ENCODE peak calls at places on chromosomes 1 and 21, in nine cellular contexts. One of them, this sample, is unnamed.

GRCh38 chr1:27773732-27774445 is 870 bp downstream of the STX12 start:
- DNase-seq in right lobe of liver: no peak
- DNase-seq in activated CD4-positive, alpha-beta T cell treated with anti-CD3 and anti-CD28 coated beads for 36 hours: no peak
- DNase-seq in left lung: no peak
- DNase-seq in T-helper 1 cell: no peak
- DNase-seq in NCI-H1436: no peak
- DNase-seq in Right ventricle myocardium inferior: no peak
- DNase-seq in HT1080: peak
- DNase-seq in stimulated activated CD4-positive, alpha-beta T cell treated with anti-CD3 and anti-CD28 coated beads, Interleukin-1b, Interleukin-23, amount 100 ng/mL, for 1 hour: no peak
- DNase-seq in this sample: no peak

GRCh38 chr1:224287714-224288113 is 42.3 kb downstream of the NVL start:
- DNase-seq in Right ventricle myocardium inferior: no peak
- DNase-seq in stimulated activated CD4-positive, alpha-beta T cell treated with anti-CD3 and anti-CD28 coated beads, Interleukin-1b, Interleukin-23, amount 100 ng/mL, for 1 hour: no peak
- DNase-seq in right lobe of liver: no peak
- DNase-seq in NCI-H1436: peak
- DNase-seq in activated CD4-positive, alpha-beta T cell treated with anti-CD3 and anti-CD28 coated beads for 36 hours: no peak
- DNase-seq in HT1080: no peak
- DNase-seq in T-helper 1 cell: no peak
- DNase-seq in left lung: no peak
- DNase-seq in this sample: no peak

GRCh38 chr1:116122955-116123757 is 12.0 kb downstream of the MAB21L3 start:
- DNase-seq in NCI-H1436: no peak
- DNase-seq in activated CD4-positive, alpha-beta T cell treated with anti-CD3 and anti-CD28 coated beads for 36 hours: no peak
- DNase-seq in HT1080: peak
- DNase-seq in T-helper 1 cell: no peak
- DNase-seq in Right ventricle myocardium inferior: no peak
- DNase-seq in stimulated activated CD4-positive, alpha-beta T cell treated with anti-CD3 and anti-CD28 coated beads, Interleukin-1b, Interleukin-23, amount 100 ng/mL, for 1 hour: no peak
- DNase-seq in left lung: peak
- DNase-seq in right lobe of liver: peak
- DNase-seq in this sample: no peak

GRCh38 chr1:23555949-23556640 is 3.2 kb downstream of the ID3 start:
- DNase-seq in right lobe of liver: no peak
- DNase-seq in Right ventricle myocardium inferior: no peak
- DNase-seq in stimulated activated CD4-positive, alpha-beta T cell treated with anti-CD3 and anti-CD28 coated beads, Interleukin-1b, Interleukin-23, amount 100 ng/mL, for 1 hour: no peak
- DNase-seq in NCI-H1436: no peak
- DNase-seq in left lung: no peak
- DNase-seq in T-helper 1 cell: no peak
- DNase-seq in activated CD4-positive, alpha-beta T cell treated with anti-CD3 and anti-CD28 coated beads for 36 hours: no peak
- DNase-seq in HT1080: peak
- DNase-seq in this sample: no peak

GRCh38 chr1:229554886-229555621 is 3.5 kb downstream of the ABCB10 start:
- DNase-seq in T-helper 1 cell: no peak
- DNase-seq in HT1080: no peak
- DNase-seq in NCI-H1436: no peak
- DNase-seq in right lobe of liver: no peak
- DNase-seq in stimulated activated CD4-positive, alpha-beta T cell treated with anti-CD3 and anti-CD28 coated beads, Interleukin-1b, Interleukin-23, amount 100 ng/mL, for 1 hour: no peak
- DNase-seq in Right ventricle myocardium inferior: no peak
- DNase-seq in left lung: no peak
- DNase-seq in activated CD4-positive, alpha-beta T cell treated with anti-CD3 and anti-CD28 coated beads for 36 hours: no peak
- DNase-seq in this sample: no peak

GRCh38 chr1:76254165-76255043 is 179.9 kb downstream of the ST6GALNAC3 start:
- DNase-seq in stimulated activated CD4-positive, alpha-beta T cell treated with anti-CD3 and anti-CD28 coated beads, Interleukin-1b, Interleukin-23, amount 100 ng/mL, for 1 hour: no peak
- DNase-seq in Right ventricle myocardium inferior: no peak
- DNase-seq in activated CD4-positive, alpha-beta T cell treated with anti-CD3 and anti-CD28 coated beads for 36 hours: peak
- DNase-seq in right lobe of liver: no peak
- DNase-seq in left lung: no peak
- DNase-seq in NCI-H1436: peak
- DNase-seq in HT1080: no peak
- DNase-seq in T-helper 1 cell: no peak
- DNase-seq in this sample: peak

GRCh38 chr1:37817481-37817880 is 9.5 kb upstream of the YRDC start:
- DNase-seq in left lung: no peak
- DNase-seq in right lobe of liver: peak
- DNase-seq in NCI-H1436: no peak
- DNase-seq in stimulated activated CD4-positive, alpha-beta T cell treated with anti-CD3 and anti-CD28 coated beads, Interleukin-1b, Interleukin-23, amount 100 ng/mL, for 1 hour: no peak
- DNase-seq in T-helper 1 cell: no peak
- DNase-seq in Right ventricle myocardium inferior: no peak
- DNase-seq in HT1080: no peak
- DNase-seq in activated CD4-positive, alpha-beta T cell treated with anti-CD3 and anti-CD28 coated beads for 36 hours: no peak
- DNase-seq in this sample: no peak

GRCh38 chr1:58152709-58153108 is 393.8 kb downstream of the OMA1 start:
- DNase-seq in stimulated activated CD4-positive, alpha-beta T cell treated with anti-CD3 and anti-CD28 coated beads, Interleukin-1b, Interleukin-23, amount 100 ng/mL, for 1 hour: no peak
- DNase-seq in T-helper 1 cell: no peak
- DNase-seq in HT1080: no peak
- DNase-seq in left lung: no peak
- DNase-seq in activated CD4-positive, alpha-beta T cell treated with anti-CD3 and anti-CD28 coated beads for 36 hours: no peak
- DNase-seq in right lobe of liver: no peak
- DNase-seq in Right ventricle myocardium inferior: no peak
- DNase-seq in NCI-H1436: no peak
- DNase-seq in this sample: no peak

GRCh38 chr1:30707412-30708360 is 15.7 kb downstream of the MATN1 start:
- DNase-seq in left lung: peak
- DNase-seq in NCI-H1436: peak
- DNase-seq in right lobe of liver: peak
- DNase-seq in T-helper 1 cell: peak
- DNase-seq in HT1080: peak
- DNase-seq in Right ventricle myocardium inferior: no peak
- DNase-seq in activated CD4-positive, alpha-beta T cell treated with anti-CD3 and anti-CD28 coated beads for 36 hours: peak
- DNase-seq in stimulated activated CD4-positive, alpha-beta T cell treated with anti-CD3 and anti-CD28 coated beads, Interleukin-1b, Interleukin-23, amount 100 ng/mL, for 1 hour: peak
- DNase-seq in this sample: peak

GRCh38 chr1:225427249-225428065 is at the start of gene LBR:
- DNase-seq in left lung: no peak
- DNase-seq in stimulated activated CD4-positive, alpha-beta T cell treated with anti-CD3 and anti-CD28 coated beads, Interleukin-1b, Interleukin-23, amount 100 ng/mL, for 1 hour: no peak
- DNase-seq in HT1080: no peak
- DNase-seq in Right ventricle myocardium inferior: peak
- DNase-seq in T-helper 1 cell: peak
- DNase-seq in NCI-H1436: no peak
- DNase-seq in activated CD4-positive, alpha-beta T cell treated with anti-CD3 and anti-CD28 coated beads for 36 hours: peak
- DNase-seq in right lobe of liver: peak
- DNase-seq in this sample: no peak

GRCh38 chr1:119805247-119805646 is 6.0 kb downstream of the REG4 start:
- DNase-seq in left lung: no peak
- DNase-seq in HT1080: no peak
- DNase-seq in Right ventricle myocardium inferior: no peak
- DNase-seq in right lobe of liver: no peak
- DNase-seq in T-helper 1 cell: no peak
- DNase-seq in activated CD4-positive, alpha-beta T cell treated with anti-CD3 and anti-CD28 coated beads for 36 hours: no peak
- DNase-seq in NCI-H1436: no peak
- DNase-seq in stimulated activated CD4-positive, alpha-beta T cell treated with anti-CD3 and anti-CD28 coated beads, Interleukin-1b, Interleukin-23, amount 100 ng/mL, for 1 hour: no peak
- DNase-seq in this sample: no peak

GRCh38 chr21:39676054-39676771 is 63.5 kb downstream of the B3GALT5 start:
- DNase-seq in activated CD4-positive, alpha-beta T cell treated with anti-CD3 and anti-CD28 coated beads for 36 hours: no peak
- DNase-seq in HT1080: no peak
- DNase-seq in right lobe of liver: no peak
- DNase-seq in left lung: no peak
- DNase-seq in NCI-H1436: peak
- DNase-seq in Right ventricle myocardium inferior: no peak
- DNase-seq in T-helper 1 cell: no peak
- DNase-seq in stimulated activated CD4-positive, alpha-beta T cell treated with anti-CD3 and anti-CD28 coated beads, Interleukin-1b, Interleukin-23, amount 100 ng/mL, for 1 hour: no peak
- DNase-seq in this sample: peak

GRCh38 chr1:58844176-58844575 is 60.3 kb upstream of the JUN start:
- DNase-seq in T-helper 1 cell: no peak
- DNase-seq in stimulated activated CD4-positive, alpha-beta T cell treated with anti-CD3 and anti-CD28 coated beads, Interleukin-1b, Interleukin-23, amount 100 ng/mL, for 1 hour: no peak
- DNase-seq in activated CD4-positive, alpha-beta T cell treated with anti-CD3 and anti-CD28 coated beads for 36 hours: no peak
- DNase-seq in right lobe of liver: no peak
- DNase-seq in Right ventricle myocardium inferior: no peak
- DNase-seq in NCI-H1436: no peak
- DNase-seq in left lung: no peak
- DNase-seq in HT1080: no peak
- DNase-seq in this sample: no peak

GRCh38 chr1:154784924-154785531 is 85.1 kb downstream of the KCNN3 start:
- DNase-seq in NCI-H1436: no peak
- DNase-seq in right lobe of liver: peak
- DNase-seq in activated CD4-positive, alpha-beta T cell treated with anti-CD3 and anti-CD28 coated beads for 36 hours: peak
- DNase-seq in Right ventricle myocardium inferior: no peak
- DNase-seq in left lung: no peak
- DNase-seq in stimulated activated CD4-positive, alpha-beta T cell treated with anti-CD3 and anti-CD28 coated beads, Interleukin-1b, Interleukin-23, amount 100 ng/mL, for 1 hour: no peak
- DNase-seq in HT1080: no peak
- DNase-seq in T-helper 1 cell: peak
- DNase-seq in this sample: no peak

GRCh38 chr1:76901158-76901767 is 34.0 kb downstream of the ST6GALNAC5 start:
- DNase-seq in activated CD4-positive, alpha-beta T cell treated with anti-CD3 and anti-CD28 coated beads for 36 hours: peak
- DNase-seq in Right ventricle myocardium inferior: no peak
- DNase-seq in right lobe of liver: no peak
- DNase-seq in stimulated activated CD4-positive, alpha-beta T cell treated with anti-CD3 and anti-CD28 coated beads, Interleukin-1b, Interleukin-23, amount 100 ng/mL, for 1 hour: no peak
- DNase-seq in NCI-H1436: peak
- DNase-seq in T-helper 1 cell: peak
- DNase-seq in left lung: no peak
- DNase-seq in HT1080: peak
- DNase-seq in this sample: no peak

GRCh38 chr1:19203440-19203839 is 6.6 kb downstream of the UBR4 start:
- DNase-seq in T-helper 1 cell: no peak
- DNase-seq in right lobe of liver: no peak
- DNase-seq in NCI-H1436: no peak
- DNase-seq in stimulated activated CD4-positive, alpha-beta T cell treated with anti-CD3 and anti-CD28 coated beads, Interleukin-1b, Interleukin-23, amount 100 ng/mL, for 1 hour: no peak
- DNase-seq in Right ventricle myocardium inferior: no peak
- DNase-seq in activated CD4-positive, alpha-beta T cell treated with anti-CD3 and anti-CD28 coated beads for 36 hours: no peak
- DNase-seq in left lung: no peak
- DNase-seq in HT1080: peak
- DNase-seq in this sample: no peak

GRCh38 chr1:81670286-81670685 is 130.4 kb upstream of the ADGRL2 start:
- DNase-seq in NCI-H1436: peak
- DNase-seq in HT1080: peak
- DNase-seq in Right ventricle myocardium inferior: peak
- DNase-seq in left lung: peak
- DNase-seq in T-helper 1 cell: no peak
- DNase-seq in stimulated activated CD4-positive, alpha-beta T cell treated with anti-CD3 and anti-CD28 coated beads, Interleukin-1b, Interleukin-23, amount 100 ng/mL, for 1 hour: no peak
- DNase-seq in activated CD4-positive, alpha-beta T cell treated with anti-CD3 and anti-CD28 coated beads for 36 hours: no peak
- DNase-seq in right lobe of liver: peak
- DNase-seq in this sample: no peak

GRCh38 chr1:53361541-53361961 is 33.7 kb upstream of the LRP8 start:
- DNase-seq in activated CD4-positive, alpha-beta T cell treated with anti-CD3 and anti-CD28 coated beads for 36 hours: no peak
- DNase-seq in Right ventricle myocardium inferior: no peak
- DNase-seq in left lung: peak
- DNase-seq in T-helper 1 cell: no peak
- DNase-seq in HT1080: no peak
- DNase-seq in NCI-H1436: no peak
- DNase-seq in right lobe of liver: no peak
- DNase-seq in stimulated activated CD4-positive, alpha-beta T cell treated with anti-CD3 and anti-CD28 coated beads, Interleukin-1b, Interleukin-23, amount 100 ng/mL, for 1 hour: no peak
- DNase-seq in this sample: no peak

GRCh38 chr1:8089535-8090228 is 63.6 kb upstream of the ERRFI1 start:
- DNase-seq in activated CD4-positive, alpha-beta T cell treated with anti-CD3 and anti-CD28 coated beads for 36 hours: peak
- DNase-seq in NCI-H1436: no peak
- DNase-seq in Right ventricle myocardium inferior: no peak
- DNase-seq in stimulated activated CD4-positive, alpha-beta T cell treated with anti-CD3 and anti-CD28 coated beads, Interleukin-1b, Interleukin-23, amount 100 ng/mL, for 1 hour: no peak
- DNase-seq in T-helper 1 cell: no peak
- DNase-seq in HT1080: peak
- DNase-seq in right lobe of liver: no peak
- DNase-seq in left lung: no peak
- DNase-seq in this sample: no peak

GRCh38 chr1:36994863-36995262 is 39.5 kb downstream of the GRIK3 start:
- DNase-seq in activated CD4-positive, alpha-beta T cell treated with anti-CD3 and anti-CD28 coated beads for 36 hours: no peak
- DNase-seq in T-helper 1 cell: no peak
- DNase-seq in NCI-H1436: no peak
- DNase-seq in stimulated activated CD4-positive, alpha-beta T cell treated with anti-CD3 and anti-CD28 coated beads, Interleukin-1b, Interleukin-23, amount 100 ng/mL, for 1 hour: no peak
- DNase-seq in left lung: no peak
- DNase-seq in Right ventricle myocardium inferior: no peak
- DNase-seq in right lobe of liver: no peak
- DNase-seq in HT1080: no peak
- DNase-seq in this sample: no peak

GRCh38 chr1:246782120-246782900 is 58.1 kb downstream of the SCCPDH start:
- DNase-seq in left lung: no peak
- DNase-seq in activated CD4-positive, alpha-beta T cell treated with anti-CD3 and anti-CD28 coated beads for 36 hours: no peak
- DNase-seq in Right ventricle myocardium inferior: no peak
- DNase-seq in T-helper 1 cell: no peak
- DNase-seq in HT1080: peak
- DNase-seq in stimulated activated CD4-positive, alpha-beta T cell treated with anti-CD3 and anti-CD28 coated beads, Interleukin-1b, Interleukin-23, amount 100 ng/mL, for 1 hour: no peak
- DNase-seq in NCI-H1436: no peak
- DNase-seq in right lobe of liver: no peak
- DNase-seq in this sample: peak

GRCh38 chr1:8197493-8198282 is 120.2 kb upstream of the SLC45A1 start:
- DNase-seq in right lobe of liver: peak
- DNase-seq in stimulated activated CD4-positive, alpha-beta T cell treated with anti-CD3 and anti-CD28 coated beads, Interleukin-1b, Interleukin-23, amount 100 ng/mL, for 1 hour: no peak
- DNase-seq in HT1080: peak
- DNase-seq in left lung: peak
- DNase-seq in T-helper 1 cell: no peak
- DNase-seq in Right ventricle myocardium inferior: peak
- DNase-seq in activated CD4-positive, alpha-beta T cell treated with anti-CD3 and anti-CD28 coated beads for 36 hours: peak
- DNase-seq in NCI-H1436: no peak
- DNase-seq in this sample: no peak

GRCh38 chr1:25913166-25913565 is 6.9 kb upstream of the STMN1 start:
- DNase-seq in HT1080: no peak
- DNase-seq in left lung: no peak
- DNase-seq in right lobe of liver: no peak
- DNase-seq in activated CD4-positive, alpha-beta T cell treated with anti-CD3 and anti-CD28 coated beads for 36 hours: no peak
- DNase-seq in T-helper 1 cell: no peak
- DNase-seq in Right ventricle myocardium inferior: no peak
- DNase-seq in NCI-H1436: no peak
- DNase-seq in stimulated activated CD4-positive, alpha-beta T cell treated with anti-CD3 and anti-CD28 coated beads, Interleukin-1b, Interleukin-23, amount 100 ng/mL, for 1 hour: no peak
- DNase-seq in this sample: no peak

GRCh38 chr21:43306911-43307676 is 119.8 kb downstream of the SIK1 start:
- DNase-seq in right lobe of liver: peak
- DNase-seq in Right ventricle myocardium inferior: peak
- DNase-seq in left lung: peak
- DNase-seq in NCI-H1436: peak
- DNase-seq in T-helper 1 cell: no peak
- DNase-seq in stimulated activated CD4-positive, alpha-beta T cell treated with anti-CD3 and anti-CD28 coated beads, Interleukin-1b, Interleukin-23, amount 100 ng/mL, for 1 hour: no peak
- DNase-seq in activated CD4-positive, alpha-beta T cell treated with anti-CD3 and anti-CD28 coated beads for 36 hours: peak
- DNase-seq in HT1080: peak
- DNase-seq in this sample: peak

GRCh38 chr21:45981641-45982255 is at the start of gene COL6A1:
- DNase-seq in T-helper 1 cell: no peak
- DNase-seq in right lobe of liver: peak
- DNase-seq in left lung: no peak
- DNase-seq in HT1080: peak
- DNase-seq in NCI-H1436: peak
- DNase-seq in activated CD4-positive, alpha-beta T cell treated with anti-CD3 and anti-CD28 coated beads for 36 hours: no peak
- DNase-seq in stimulated activated CD4-positive, alpha-beta T cell treated with anti-CD3 and anti-CD28 coated beads, Interleukin-1b, Interleukin-23, amount 100 ng/mL, for 1 hour: no peak
- DNase-seq in Right ventricle myocardium inferior: peak
- DNase-seq in this sample: no peak

GRCh38 chr21:41368361-41369104 is 6.7 kb downstream of the MX2 start:
- DNase-seq in left lung: no peak
- DNase-seq in stimulated activated CD4-positive, alpha-beta T cell treated with anti-CD3 and anti-CD28 coated beads, Interleukin-1b, Interleukin-23, amount 100 ng/mL, for 1 hour: no peak
- DNase-seq in Right ventricle myocardium inferior: no peak
- DNase-seq in HT1080: no peak
- DNase-seq in activated CD4-positive, alpha-beta T cell treated with anti-CD3 and anti-CD28 coated beads for 36 hours: no peak
- DNase-seq in T-helper 1 cell: no peak
- DNase-seq in right lobe of liver: no peak
- DNase-seq in NCI-H1436: no peak
- DNase-seq in this sample: no peak